ENCODE peak calls at places on chromosome 12, in nine cellular contexts. F is T follicular helper cell; Q is LHCN-M2; P is IMR-90; A is HT1080; H is dorsolateral prefrontal cortex; G is GM10248; Z is stimulated activated naive CD8-positive, alpha-beta T cell treated with anti-CD3 and anti-CD28 coated beads, Interleukin-15, amount 100 ng/mL, for 72 hours; R is adrenal gland. C is an unnamed sample.

GRCh38 chr12:7131502-7131866 is 1.3 kb downstream of the CLSTN3 start:
- DNase-seq in F (no peak), Q (no peak), P (no peak), A (peak), H (no peak), G (no peak), Z (no peak), R (no peak), C (peak)

GRCh38 chr12:96233941-96234461 is 39.8 kb downstream of the ELK3 start:
- DNase-seq in F (no peak), Q (peak), P (peak), A (no peak), H (peak), G (no peak), Z (no peak), R (peak), C (peak)

GRCh38 chr12:69007858-69008314 is 74.9 kb upstream of the CPM start:
- DNase-seq in F (no peak), Q (peak), P (no peak), A (no peak), H (no peak), G (no peak), Z (no peak), R (no peak), C (no peak)

GRCh38 chr12:97753332-97753731 is 290.7 kb downstream of the RMST start:
- DNase-seq in F (no peak), Q (no peak), P (no peak), A (no peak), H (no peak), G (no peak), Z (no peak), R (no peak), C (no peak)

GRCh38 chr12:71748081-71748850 is 6.4 kb upstream of the RAB21 start:
- DNase-seq in F (no peak), Q (no peak), P (no peak), A (no peak), H (no peak), G (no peak), Z (no peak), R (no peak), C (no peak)

GRCh38 chr12:120573560-120573959 is 7.6 kb downstream of the POP5 start:
- DNase-seq in F (no peak), Q (no peak), P (no peak), A (peak), H (no peak), G (no peak), Z (no peak), R (no peak), C (no peak)

GRCh38 chr12:93341409-93342044 is 36.2 kb upstream of the NUDT4 start:
- DNase-seq in F (no peak), Q (no peak), P (no peak), A (no peak), H (no peak), G (no peak), Z (no peak), R (no peak), C (no peak)

GRCh38 chr12:100442403-100442802 is 31.3 kb upstream of the NR1H4 start:
- DNase-seq in F (no peak), Q (no peak), P (no peak), A (no peak), H (no peak), G (no peak), Z (no peak), R (no peak), C (no peak)

GRCh38 chr12:47449797-47450196 is 256.0 kb downstream of the RPAP3 start:
- DNase-seq in F (no peak), Q (no peak), P (no peak), A (no peak), H (no peak), G (no peak), Z (no peak), R (no peak), C (no peak)

GRCh38 chr12:43805149-43805856 is 814 bp downstream of the TWF1 start:
- DNase-seq in F (no peak), Q (no peak), P (no peak), A (no peak), H (no peak), G (peak), Z (no peak), R (no peak), C (no peak)

GRCh38 chr12:13268606-13269005 is 72.1 kb downstream of the EMP1 start:
- DNase-seq in F (no peak), Q (no peak), P (no peak), A (no peak), H (no peak), G (no peak), Z (no peak), R (no peak), C (no peak)

GRCh38 chr12:5441497-5442236 is 9.8 kb downstream of the NTF3 start:
- DNase-seq in F (no peak), Q (peak), P (peak), A (peak), H (no peak), G (no peak), Z (no peak), R (no peak), C (peak)

GRCh38 chr12:29035112-29035511 is 114.0 kb upstream of the FAR2 start:
- DNase-seq in F (no peak), Q (no peak), P (no peak), A (no peak), H (no peak), G (no peak), Z (no peak), R (no peak), C (no peak)